ENCODE peak calls at places on chromosomes 16 and 17, in eight cellular contexts. H, E, W, M, Z, P, G and V are unnamed samples.

GRCh38 chr16:6016530-6017184 is 919.1 kb upstream of the EEF2KMT start:
- DNase-seq in W (no peak), E (peak), M (no peak), Z (peak), G (peak), H (no peak), P (no peak), V (no peak)

GRCh38 chr17:51475650-51476221 is 215.4 kb downstream of the UTP18 start:
- DNase-seq in E (no peak), G (no peak), H (no peak), Z (no peak), P (no peak), W (no peak), M (no peak), V (no peak)

GRCh38 chr17:66406701-66407644 is 104.6 kb downstream of the PRKCA start:
- DNase-seq in P (no peak), G (no peak), W (no peak), E (no peak), Z (no peak), M (no peak), H (no peak), V (no peak)

GRCh38 chr16:73713817-73714495 is 582.7 kb upstream of the PSMD7 start:
- DNase-seq in G (peak), W (no peak), H (no peak), E (peak), Z (peak), P (no peak), M (no peak), V (no peak)

GRCh38 chr17:75783069-75783783 is 1.4 kb upstream of the UNK start:
- DNase-seq in P (no peak), E (no peak), M (no peak), H (no peak), G (peak), W (no peak), Z (peak), V (no peak)

GRCh38 chr17:19729900-19730299 is 13.5 kb upstream of the SLC47A2 start:
- DNase-seq in P (no peak), Z (no peak), W (no peak), H (no peak), E (no peak), M (no peak), G (no peak), V (no peak)

GRCh38 chr17:31792007-31792585 is 66.9 kb downstream of the COPRS start:
- DNase-seq in W (no peak), P (no peak), Z (no peak), H (no peak), E (no peak), M (no peak), G (no peak), V (no peak)

GRCh38 chr17:18087610-18088491 is at the start of gene DRG2:
- DNase-seq in M (peak), H (peak), G (peak), P (peak), W (peak), E (peak), Z (peak), V (peak)

GRCh38 chr17:48024149-48025039 is 13.2 kb downstream of the COPZ2 start:
- DNase-seq in P (peak), M (peak), Z (peak), E (peak), H (peak), G (no peak), W (peak), V (no peak)

GRCh38 chr17:27494192-27495091 is 38.2 kb downstream of the KSR1 start:
- DNase-seq in M (peak), E (peak), Z (peak), G (no peak), H (peak), P (peak), W (peak), V (no peak)

GRCh38 chr17:42408076-42408475 is 15.0 kb downstream of the CAVIN1 start:
- DNase-seq in W (no peak), E (no peak), M (no peak), P (no peak), G (no peak), H (peak), Z (no peak), V (peak)

GRCh38 chr17:2058521-2059124 is 3.7 kb downstream of the HIC1 start:
- DNase-seq in G (peak), P (peak), Z (no peak), M (peak), W (no peak), H (peak), E (peak), V (no peak)

GRCh38 chr17:75499313-75500022 is 15.9 kb downstream of the CASKIN2 start:
- DNase-seq in E (no peak), G (no peak), W (no peak), P (no peak), H (peak), Z (no peak), M (no peak), V (no peak)

GRCh38 chr17:77400445-77400870 is 259.7 kb downstream of the SEC14L1 start:
- DNase-seq in M (peak), G (peak), E (no peak), H (peak), W (no peak), Z (no peak), P (no peak), V (no peak)

GRCh38 chr17:10384175-10384574 is 11.4 kb upstream of the MYH13 start:
- DNase-seq in E (no peak), M (no peak), P (no peak), Z (no peak), H (no peak), G (no peak), W (no peak), V (no peak)

GRCh38 chr17:74778960-74779359 is 2.8 kb upstream of the NAT9 start:
- DNase-seq in H (no peak), M (no peak), W (no peak), P (no peak), G (peak), Z (no peak), E (no peak), V (no peak)

GRCh38 chr17:20706752-20707372 is 127.3 kb downstream of the CDRT15L2 start:
- DNase-seq in W (peak), P (no peak), M (no peak), E (no peak), Z (peak), G (no peak), H (no peak), V (no peak)

GRCh38 chr17:78058001-78058400 is 70.6 kb downstream of the TMC6 start:
- DNase-seq in W (no peak), E (no peak), M (no peak), H (no peak), P (no peak), G (no peak), Z (no peak), V (no peak)

GRCh38 chr16:85029981-85030381 is 2.4 kb downstream of the KIAA0513 start:
- DNase-seq in W (no peak), E (peak), M (no peak), G (no peak), P (no peak), Z (peak), H (peak), V (no peak)

GRCh38 chr16:81018496-81018895 is 11.5 kb downstream of the CENPN start:
- DNase-seq in H (no peak), Z (no peak), M (no peak), G (no peak), W (no peak), P (no peak), E (no peak), V (peak)

GRCh38 chr17:46044286-46044928 is 45.4 kb downstream of the STH start:
- DNase-seq in H (peak), G (peak), M (peak), Z (peak), E (peak), P (peak), W (peak), V (no peak)

GRCh38 chr16:14263011-14263410 is 191.9 kb downstream of the MRTFB start:
- DNase-seq in Z (no peak), E (no peak), H (no peak), W (no peak), P (no peak), G (no peak), M (no peak), V (no peak)

GRCh38 chr16:2061526-2061925 is 13.7 kb downstream of the TSC2 start:
- DNase-seq in W (no peak), P (no peak), M (no peak), G (no peak), H (no peak), E (no peak), Z (no peak), V (no peak)

GRCh38 chr17:75504347-75505151 is 10.8 kb downstream of the CASKIN2 start:
- DNase-seq in H (peak), W (peak), G (no peak), E (peak), M (no peak), P (peak), Z (peak), V (no peak)

GRCh38 chr17:47884427-47884740 is 11.7 kb upstream of the SP2 start:
- DNase-seq in M (no peak), Z (no peak), E (no peak), G (no peak), P (no peak), W (peak), H (no peak), V (no peak)

GRCh38 chr16:49928176-49928892 is 72.4 kb upstream of the ZNF423 start:
- DNase-seq in Z (no peak), P (no peak), H (peak), W (no peak), E (no peak), M (peak), G (no peak), V (no peak)

DNA sequence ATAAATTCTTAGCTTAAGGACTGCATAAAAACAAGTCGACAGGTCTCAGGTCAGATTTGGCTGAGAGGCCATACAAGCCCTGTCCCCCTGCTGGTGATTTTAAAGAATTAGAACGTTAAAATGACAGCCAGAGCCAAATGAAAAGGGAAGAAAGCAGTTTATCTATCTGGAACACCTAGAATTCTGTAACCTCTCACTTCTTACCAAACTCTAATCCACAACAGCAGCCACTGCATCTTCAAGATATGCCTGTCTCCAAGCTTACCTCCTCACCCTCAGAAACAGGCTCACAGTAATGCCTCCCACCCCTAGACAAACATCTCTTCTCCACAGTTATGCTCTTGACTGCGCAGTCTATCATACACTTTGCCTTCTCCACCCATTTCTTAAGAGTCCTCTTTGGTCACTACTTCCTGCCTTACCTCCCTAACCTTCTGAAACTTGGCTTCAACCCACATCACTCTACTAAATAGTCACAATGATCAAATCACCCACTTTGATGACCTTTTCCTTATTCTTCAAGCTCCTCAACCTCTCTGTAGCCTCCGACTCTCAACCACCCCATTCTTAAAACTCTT is 14.2 kb downstream of the ANKFY1 start:
- DNase-seq in P (no peak), M (no peak), H (no peak), W (no peak), E (no peak), Z (peak), G (peak), V (no peak)
- TF ChIP-seq CTCF in P (peak), M (no peak), H (peak), W (peak), E (peak), Z (peak), G (peak), V (no peak)

GRCh38 chr16:86512860-86513470 is 2.6 kb downstream of the FOXF1 start:
- DNase-seq in Z (no peak), E (no peak), W (no peak), P (no peak), H (no peak), G (no peak), M (no peak), V (no peak)
- H3K4me3 ChIP-seq in Z (no peak), E (no peak), W (no peak), P (no peak), H (no peak), G (peak), M (peak), V (peak)

GRCh38 chr16:4010225-4011158 is 105.8 kb downstream of the ADCY9 start:
- DNase-seq in Z (no peak), P (no peak), G (no peak), W (no peak), H (no peak), E (no peak), M (no peak), V (no peak)

GRCh38 chr16:4009177-4009576 is 107.1 kb downstream of the ADCY9 start:
- DNase-seq in G (no peak), P (no peak), H (no peak), Z (no peak), M (no peak), E (no peak), W (no peak), V (no peak)

GRCh38 chr16:4008116-4008515 is 108.1 kb downstream of the ADCY9 start:
- DNase-seq in E (no peak), H (no peak), W (no peak), P (no peak), Z (no peak), G (no peak), M (no peak), V (no peak)

GRCh38 chr16:4011940-4012629 is 104.2 kb downstream of the ADCY9 start:
- DNase-seq in Z (no peak), G (no peak), M (no peak), W (no peak), E (no peak), H (no peak), P (no peak), V (no peak)

GRCh38 chr16:4011225-4011939 is 104.9 kb downstream of the ADCY9 start:
- DNase-seq in P (no peak), G (no peak), H (no peak), W (no peak), Z (no peak), M (no peak), E (no peak), V (no peak)
- H3K27ac ChIP-seq in P (peak), G (no peak), H (no peak), W (no peak), Z (no peak), M (peak), E (peak), V (no peak)

GRCh38 chr17:55746466-55746865 is 4.4 kb upstream of the PCTP start:
- DNase-seq in M (no peak), W (no peak), Z (no peak), H (no peak), P (no peak), E (no peak), G (no peak), V (no peak)

GRCh38 chr17:55747209-55747608 is 3.6 kb upstream of the PCTP start:
- DNase-seq in W (no peak), E (no peak), G (no peak), H (no peak), M (no peak), Z (no peak), P (no peak), V (no peak)

GRCh38 chr17:55751720-55752250 is 934 bp downstream of the PCTP start:
- DNase-seq in M (no peak), E (no peak), H (no peak), Z (peak), G (no peak), P (no peak), W (no peak), V (no peak)

GRCh38 chr17:55749985-55750384 is 866 bp upstream of the PCTP start:
- DNase-seq in H (no peak), M (no peak), P (no peak), W (no peak), E (no peak), G (no peak), Z (no peak), V (no peak)

DNA sequence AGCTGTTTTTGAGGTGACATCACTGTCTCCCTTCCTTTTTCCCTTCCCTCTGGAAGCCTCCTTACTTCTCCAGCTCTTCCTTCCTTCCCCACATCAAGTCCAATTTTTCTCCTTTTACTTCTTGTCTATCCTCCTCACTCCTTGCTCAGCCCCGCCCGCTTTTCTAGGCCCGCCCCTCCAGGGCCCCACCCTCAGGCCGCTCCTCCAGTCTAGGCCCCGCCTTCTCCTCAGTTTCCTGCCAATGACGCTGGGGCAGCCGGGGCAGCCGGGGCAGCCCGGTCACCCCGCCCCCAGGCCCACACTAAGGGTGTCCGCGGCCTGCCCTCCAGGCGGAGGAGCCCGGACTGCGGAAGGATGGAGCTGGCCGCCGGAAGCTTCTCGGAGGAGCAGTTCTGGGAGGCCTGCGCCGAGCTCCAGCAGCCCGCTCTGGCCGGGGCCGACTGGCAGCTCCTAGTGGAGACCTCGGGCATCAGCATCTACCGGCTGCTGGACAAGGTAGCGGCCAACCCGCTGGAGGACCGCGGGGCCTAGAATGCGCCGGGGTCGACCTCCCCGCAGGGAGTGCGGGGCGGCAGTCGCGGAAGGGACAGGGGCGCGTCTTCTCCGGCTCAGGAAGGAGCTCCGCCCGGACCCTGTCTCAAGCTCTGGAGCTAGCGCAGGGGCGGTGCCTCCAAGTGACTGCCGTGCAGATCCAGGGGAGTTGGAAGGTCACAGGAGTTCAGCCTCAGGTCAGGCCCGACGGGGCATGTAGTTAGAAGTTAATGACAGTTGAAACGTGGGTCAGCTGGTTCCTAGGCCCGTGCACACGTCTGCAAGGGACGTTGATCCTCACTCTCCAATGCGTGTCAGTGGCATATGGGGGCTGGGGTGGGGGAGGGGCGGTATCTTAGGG is at the start of gene PCTP:
- DNase-seq in P (peak), E (peak), G (peak), W (peak), Z (peak), H (peak), M (peak), V (peak)
- TF ChIP-seq CTCF in P (peak), E (peak), G (peak), W (peak), Z (peak), H (peak), M (no peak), V (no peak)